ENCODE peak calls at places on chromosomes 7 and 10, in four cellular contexts. G, Q, R and M are unnamed samples.

GRCh38 chr7:130996841-130997231 is 262.8 kb upstream of the KLF14 start:
- DNase-seq in G (no peak), Q (peak), R (peak), M (peak)

GRCh38 chr10:122142652-122143237 is 128.4 kb upstream of the BTBD16 start:
- DNase-seq in G (peak), Q (no peak), R (no peak), M (no peak)

GRCh38 chr10:72162978-72163377 is 52.8 kb upstream of the ANAPC16 start:
- DNase-seq in G (no peak), Q (peak), R (peak), M (peak)

GRCh38 chr7:101911800-101912705 is 94.6 kb downstream of the CUX1 start:
- DNase-seq in G (no peak), Q (no peak), R (peak), M (peak)

GRCh38 chr10:103448751-103449150 is 3.4 kb downstream of the CALHM2 start:
- DNase-seq in G (no peak), Q (peak), R (peak), M (peak)

GRCh38 chr10:48215148-48215982 is 59.1 kb downstream of the FRMPD2 start:
- DNase-seq in G (peak), Q (peak), R (peak), M (peak)

GRCh38 chr7:31664890-31665289 is 22.1 kb upstream of the PPP1R17 start:
- DNase-seq in G (no peak), Q (no peak), R (no peak), M (no peak)

GRCh38 chr10:115829501-115830215 is 443.3 kb downstream of the GFRA1 start:
- DNase-seq in G (peak), Q (peak), R (peak), M (peak)

GRCh38 chr7:148972360-148972759 is 55.9 kb downstream of the PDIA4 start:
- DNase-seq in G (no peak), Q (no peak), R (no peak), M (no peak)

GRCh38 chr7:29457565-29457971 is 106.1 kb upstream of the PRR15 start:
- DNase-seq in G (peak), Q (peak), R (peak), M (peak)

GRCh38 chr7:79452032-79452494 is 1.4 kb downstream of the MAGI2 start:
- DNase-seq in G (peak), Q (peak), R (peak), M (peak)

GRCh38 chr7:3232228-3232627 is 68.8 kb upstream of the SDK1 start:
- DNase-seq in G (no peak), Q (no peak), R (peak), M (peak)

GRCh38 chr10:77500754-77501151 is 136.9 kb downstream of the KCNMA1 start:
- DNase-seq in G (no peak), Q (no peak), R (no peak), M (no peak)

GRCh38 chr7:108245523-108246226 is 115.5 kb upstream of the LAMB4 start:
- DNase-seq in G (no peak), Q (no peak), R (no peak), M (no peak)
- H3K4me3 ChIP-seq in G (no peak), Q (no peak), R (no peak), M (peak)

DNA sequence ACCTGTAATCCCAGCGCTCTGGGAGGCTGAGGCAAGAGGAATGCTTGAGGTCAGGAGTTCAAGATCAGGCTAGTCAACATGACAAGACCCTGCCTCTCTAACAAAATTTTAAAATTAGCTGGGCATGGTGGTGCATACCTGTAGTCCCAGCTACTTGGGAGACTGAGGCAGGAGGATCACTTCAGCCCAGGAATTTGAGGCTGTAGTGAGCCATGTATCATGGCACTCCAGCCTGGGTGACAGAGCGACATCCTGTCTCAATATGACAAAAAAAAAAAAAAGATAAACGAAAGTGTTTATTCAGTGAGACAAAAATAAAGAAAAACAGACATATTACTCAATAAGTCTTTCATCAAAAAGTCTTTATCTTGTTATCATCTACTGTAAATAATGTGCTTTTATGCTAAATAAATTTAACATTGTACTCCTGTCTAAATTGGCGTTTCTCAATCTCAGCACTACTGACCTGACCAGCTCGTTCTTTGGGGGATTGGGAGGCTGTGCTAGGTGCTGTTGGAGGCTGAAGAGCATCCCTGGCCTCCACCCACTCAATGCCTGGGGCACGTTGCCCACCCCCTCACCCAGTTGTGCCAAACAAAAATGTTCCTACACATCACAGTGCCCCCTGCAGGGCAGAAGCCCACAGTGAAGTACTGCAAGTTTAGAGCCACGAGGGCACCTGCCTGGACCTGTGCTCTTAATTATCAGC is 57.7 kb downstream of the NCAPG2 start:
- DNase-seq in G (no peak), Q (no peak), R (peak), M (peak)
- TF ChIP-seq CTCF in G (peak), Q (peak), R (peak), M (peak)

GRCh38 chr10:101223274-101224059 is 5.8 kb downstream of the LBX1 start:
- DNase-seq in G (no peak), Q (no peak), R (no peak), M (no peak)
- H3K4me3 ChIP-seq in G (no peak), Q (no peak), R (no peak), M (no peak)

GRCh38 chr7:155371884-155372781 is 74.5 kb downstream of the INSIG1 start:
- DNase-seq in G (no peak), Q (no peak), R (no peak), M (no peak)
- TF ChIP-seq CTCF in G (peak), Q (peak), R (no peak), M (no peak)

GRCh38 chr10:26944261-26944882 is 83.6 kb upstream of the ABI1 start:
- DNase-seq in G (no peak), Q (no peak), R (no peak), M (no peak)

GRCh38 chr10:26939290-26939956 is 78.7 kb upstream of the ABI1 start:
- DNase-seq in G (no peak), Q (no peak), R (no peak), M (no peak)

GRCh38 chr10:26937371-26937770 is 76.6 kb upstream of the ABI1 start:
- DNase-seq in G (no peak), Q (no peak), R (no peak), M (no peak)

GRCh38 chr10:26938578-26938977 is 77.8 kb upstream of the ABI1 start:
- DNase-seq in G (no peak), Q (no peak), R (no peak), M (no peak)

DNA sequence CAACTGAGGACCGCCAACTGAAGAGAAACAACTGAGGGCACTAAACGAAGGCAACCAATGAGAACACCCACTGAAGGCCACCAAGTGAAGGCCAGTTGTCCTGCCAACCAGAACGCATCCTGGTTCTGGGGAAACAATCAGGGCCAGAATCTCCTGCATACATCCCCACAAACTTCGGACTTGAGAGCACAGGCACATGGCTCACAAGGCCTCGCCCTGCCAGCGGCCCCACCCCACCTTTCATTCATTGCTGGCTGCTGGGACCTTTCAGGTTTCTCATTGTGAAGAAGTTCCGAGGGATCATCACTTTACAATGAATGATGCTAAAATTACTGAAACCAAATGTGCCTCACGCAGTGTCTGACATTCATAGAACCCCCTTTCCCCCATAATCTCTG is 79.2 kb upstream of the ABI1 start:
- DNase-seq in G (no peak), Q (no peak), R (no peak), M (no peak)
- H3K4me3 ChIP-seq in G (no peak), Q (no peak), R (no peak), M (no peak)

GRCh38 chr10:7813481-7813880 is 4.8 kb upstream of the TAF3 start:
- DNase-seq in G (no peak), Q (no peak), R (no peak), M (no peak)
- TF ChIP-seq CTCF in G (no peak), Q (no peak), R (no peak), M (no peak)

GRCh38 chr10:32348297-32349198 is 1.6 kb upstream of the EPC1 start:
- DNase-seq in G (no peak), Q (no peak), R (no peak), M (no peak)
- H3K4me3 ChIP-seq in G (no peak), Q (no peak), R (no peak), M (no peak)

GRCh38 chr7:134254311-134254710 is 62.4 kb downstream of the SLC35B4 start:
- DNase-seq in G (no peak), Q (peak), R (peak), M (peak)
- TF ChIP-seq CTCF in G (no peak), Q (peak), R (peak), M (no peak)